ENCODE peak calls at places on chromosomes 12 and 14, in six cellular contexts. W is transverse colon, L is heart right ventricle, S is PC-3, X is K562, Z is aorta. R is an unnamed sample.

GRCh38 chr12:77319141-77319540 is 253.8 kb upstream of the E2F7 start:
- DNase-seq in W (no peak), L (no peak), S (no peak), X (no peak), Z (no peak), R (no peak)

GRCh38 chr12:107287436-107288413 is 194.4 kb upstream of the CRY1 start:
- DNase-seq in W (no peak), L (no peak), S (peak), X (no peak), Z (no peak), R (peak)

GRCh38 chr12:162467-163307 is 51.3 kb downstream of the SLC6A12 start:
- DNase-seq in W (no peak), L (no peak), S (no peak), X (no peak), Z (no peak), R (peak)

GRCh38 chr12:113987261-113988063 is 21.3 kb upstream of the RBM19 start:
- DNase-seq in W (no peak), L (no peak), S (no peak), X (no peak), Z (no peak), R (peak)

GRCh38 chr12:9750276-9751203 is 10.2 kb downstream of the CD69 start:
- DNase-seq in W (peak), L (no peak), S (peak), X (peak), Z (no peak), R (no peak)

GRCh38 chr14:71139058-71139946 is 232.0 kb downstream of the PCNX1 start:
- DNase-seq in W (peak), L (peak), S (peak), X (peak), Z (peak), R (peak)

GRCh38 chr12:100608776-100609175 is 35.3 kb downstream of the GAS2L3 start:
- DNase-seq in W (no peak), L (peak), S (no peak), X (no peak), Z (peak), R (no peak)

GRCh38 chr14:73223049-73223448 is 14.3 kb upstream of the PAPLN start:
- DNase-seq in W (no peak), L (no peak), S (no peak), X (no peak), Z (no peak), R (no peak)

GRCh38 chr14:102591372-102591943 is 991 bp upstream of the RCOR1 start:
- DNase-seq in W (peak), L (peak), S (no peak), X (no peak), Z (peak), R (peak)

GRCh38 chr14:36013483-36013882 is 163.0 kb downstream of the PTCSC3 start:
- DNase-seq in W (no peak), L (no peak), S (no peak), X (no peak), Z (no peak), R (no peak)

GRCh38 chr12:74641262-74641661 is 103.6 kb downstream of the ATXN7L3B start:
- DNase-seq in W (no peak), L (no peak), S (no peak), X (no peak), Z (no peak), R (no peak)

GRCh38 chr14:36275741-36276140 is 44.7 kb downstream of the MBIP start:
- DNase-seq in W (no peak), L (no peak), S (no peak), X (no peak), Z (no peak), R (no peak)

GRCh38 chr12:12804432-12804886 is 8.7 kb upstream of the DDX47 start:
- DNase-seq in W (no peak), L (no peak), S (peak), X (no peak), Z (no peak), R (peak)

GRCh38 chr12:127677537-127678131 is 589.3 kb upstream of the TMEM132C start:
- DNase-seq in W (peak), L (peak), S (peak), X (peak), Z (peak), R (peak)

GRCh38 chr14:28300356-28300755 is 466.2 kb upstream of the FOXG1 start:
- DNase-seq in W (no peak), L (no peak), S (no peak), X (no peak), Z (no peak), R (no peak)

GRCh38 chr14:50095895-50096294 is 20.5 kb downstream of the VCPKMT start:
- DNase-seq in W (no peak), L (no peak), S (no peak), X (no peak), Z (no peak), R (no peak)

GRCh38 chr12:69540606-69541386 is 44.5 kb upstream of the CCT2 start:
- DNase-seq in W (no peak), L (no peak), S (peak), X (no peak), Z (no peak), R (peak)

GRCh38 chr14:74568896-74569295 is 43.1 kb downstream of the LTBP2 start:
- DNase-seq in W (no peak), L (no peak), S (no peak), X (no peak), Z (peak), R (no peak)

GRCh38 chr12:30999011-30999410 is 72.5 kb downstream of the TSPAN11 start:
- DNase-seq in W (no peak), L (no peak), S (no peak), X (no peak), Z (peak), R (no peak)

GRCh38 chr12:6541371-6542165 is 7.3 kb downstream of the GAPDH start:
- DNase-seq in W (no peak), L (no peak), S (no peak), X (no peak), Z (no peak), R (no peak)

GRCh38 chr12:77685112-77685511 is 145.6 kb upstream of the NAV3 start:
- DNase-seq in W (peak), L (no peak), S (peak), X (no peak), Z (peak), R (peak)

GRCh38 chr12:61504396-61505115 is 755.6 kb upstream of the USP15 start:
- DNase-seq in W (no peak), L (no peak), S (peak), X (no peak), Z (no peak), R (no peak)

GRCh38 chr14:51873221-51873893 is 12.9 kb downstream of the GNG2 start:
- DNase-seq in W (no peak), L (no peak), S (peak), X (no peak), Z (no peak), R (peak)

GRCh38 chr14:103105580-103106168 is 11.1 kb downstream of the EXOC3L4 start:
- DNase-seq in W (peak), L (no peak), S (peak), X (no peak), Z (no peak), R (no peak)

GRCh38 chr14:74875204-74875603 is 741 bp downstream of the PROX2 start:
- DNase-seq in W (no peak), L (no peak), S (no peak), X (no peak), Z (no peak), R (no peak)

GRCh38 chr14:61461808-61462275 is 140.5 kb downstream of the PRKCH start:
- DNase-seq in W (no peak), L (no peak), S (peak), X (peak), Z (no peak), R (peak)

GRCh38 chr12:50627491-50627890 is 122.7 kb downstream of the DIP2B start:
- DNase-seq in W (no peak), L (no peak), S (peak), X (no peak), Z (no peak), R (no peak)

GRCh38 chr12:127144770-127145169 is 1122.2 kb upstream of the TMEM132C start:
- DNase-seq in W (no peak), L (no peak), S (no peak), X (no peak), Z (no peak), R (no peak)

GRCh38 chr12:38527631-38528030 is 211.1 kb downstream of the ALG10B start:
- DNase-seq in W (no peak), L (no peak), S (peak), X (no peak), Z (no peak), R (no peak)

GRCh38 chr12:47811581-47812484 is 7.9 kb downstream of the HDAC7 start:
- DNase-seq in W (peak), L (peak), S (no peak), X (no peak), Z (peak), R (no peak)

GRCh38 chr12:54006700-54007220 is 2.0 kb upstream of the HOXC8 start:
- DNase-seq in W (no peak), L (no peak), S (no peak), X (no peak), Z (peak), R (peak)

DNA sequence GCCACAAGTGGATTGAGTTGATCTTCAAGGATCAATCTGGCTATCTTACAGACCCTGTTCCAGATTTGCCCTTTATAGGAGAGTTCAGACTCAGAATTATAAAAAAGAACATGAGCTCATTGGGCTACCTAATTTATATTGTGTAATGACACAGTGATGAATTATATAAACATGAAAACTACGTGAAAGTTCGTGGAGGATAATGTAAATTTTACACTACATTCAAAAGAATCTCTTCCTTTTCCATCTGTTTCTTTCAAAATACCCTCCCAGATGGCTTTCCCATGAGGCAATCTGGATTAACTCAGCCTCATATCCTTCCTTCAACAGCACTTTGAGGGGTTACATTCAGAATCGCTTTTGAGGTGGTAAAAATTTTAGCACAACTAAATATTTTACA is 129.3 kb downstream of the HMGA2 start:
- DNase-seq in W (no peak), L (no peak), S (no peak), X (no peak), Z (no peak), R (no peak)
- H3K27ac ChIP-seq in W (no peak), L (no peak), S (peak), X (no peak), Z (no peak), R (no peak)

DNA sequence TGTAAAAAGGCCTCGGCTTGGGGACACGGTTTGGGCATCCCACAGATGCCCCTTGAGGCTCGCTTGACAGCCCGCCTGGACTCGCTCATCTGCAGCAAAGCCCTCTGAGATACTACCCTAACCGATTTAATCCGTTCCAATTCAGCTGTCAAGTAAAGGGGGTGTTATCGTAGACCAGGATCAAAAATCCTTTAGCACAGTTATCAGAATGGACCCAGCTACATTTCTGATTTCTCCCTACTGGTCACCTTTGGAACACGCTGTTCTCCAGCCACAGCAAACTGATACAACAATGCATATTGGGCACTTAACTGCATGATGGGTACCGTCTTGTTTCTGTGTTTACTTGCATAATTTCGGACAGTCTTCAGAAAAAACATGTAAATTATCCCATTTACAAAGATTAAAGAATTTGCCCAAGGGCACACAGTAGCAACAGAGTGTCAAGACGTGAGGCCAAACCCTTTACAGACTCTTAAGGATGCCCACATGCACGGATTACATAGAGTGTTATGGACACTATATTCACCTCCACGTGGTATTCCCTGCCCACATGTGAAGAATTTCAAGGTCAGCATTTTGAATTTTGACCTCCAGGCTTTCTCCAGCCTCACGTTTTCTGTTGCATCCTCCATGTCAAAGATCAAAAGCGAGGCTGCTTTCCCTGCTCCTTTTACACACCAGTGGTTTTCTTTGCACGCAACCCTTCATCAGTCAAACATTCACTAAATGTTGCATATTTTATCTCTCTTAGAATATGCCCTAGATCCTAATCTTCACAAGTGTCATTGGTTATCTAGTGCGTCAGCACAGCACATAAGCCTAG is 3.2 kb upstream of the DUSP6 start:
- DNase-seq in W (no peak), L (no peak), S (no peak), X (no peak), Z (no peak), R (no peak)
- H3K27ac ChIP-seq in W (peak), L (peak), S (no peak), X (no peak), Z (peak), R (no peak)

GRCh38 chr12:34356233-34356987 is 334.1 kb downstream of the ALG10 start:
- DNase-seq in W (no peak), L (no peak), S (peak), X (peak), Z (no peak), R (no peak)

GRCh38 chr12:34352098-34352497 is 329.8 kb downstream of the ALG10 start:
- DNase-seq in W (no peak), L (no peak), S (no peak), X (no peak), Z (no peak), R (no peak)

GRCh38 chr12:34357791-34358190 is 335.5 kb downstream of the ALG10 start:
- DNase-seq in W (no peak), L (no peak), S (no peak), X (no peak), Z (no peak), R (no peak)

GRCh38 chr12:34358198-34358597 is 335.9 kb downstream of the ALG10 start:
- DNase-seq in W (no peak), L (no peak), S (no peak), X (no peak), Z (no peak), R (no peak)

GRCh38 chr12:34354239-34355200 is 332.2 kb downstream of the ALG10 start:
- DNase-seq in W (no peak), L (no peak), S (no peak), X (peak), Z (no peak), R (no peak)
- H3K27ac ChIP-seq in W (no peak), L (no peak), S (no peak), X (no peak), Z (no peak), R (no peak)

GRCh38 chr14:76985021-76985420 is 43.5 kb downstream of the IRF2BPL start:
- DNase-seq in W (no peak), L (no peak), S (no peak), X (no peak), Z (no peak), R (no peak)
- H3K27ac ChIP-seq in W (no peak), L (no peak), S (no peak), X (no peak), Z (no peak), R (no peak)

DNA sequence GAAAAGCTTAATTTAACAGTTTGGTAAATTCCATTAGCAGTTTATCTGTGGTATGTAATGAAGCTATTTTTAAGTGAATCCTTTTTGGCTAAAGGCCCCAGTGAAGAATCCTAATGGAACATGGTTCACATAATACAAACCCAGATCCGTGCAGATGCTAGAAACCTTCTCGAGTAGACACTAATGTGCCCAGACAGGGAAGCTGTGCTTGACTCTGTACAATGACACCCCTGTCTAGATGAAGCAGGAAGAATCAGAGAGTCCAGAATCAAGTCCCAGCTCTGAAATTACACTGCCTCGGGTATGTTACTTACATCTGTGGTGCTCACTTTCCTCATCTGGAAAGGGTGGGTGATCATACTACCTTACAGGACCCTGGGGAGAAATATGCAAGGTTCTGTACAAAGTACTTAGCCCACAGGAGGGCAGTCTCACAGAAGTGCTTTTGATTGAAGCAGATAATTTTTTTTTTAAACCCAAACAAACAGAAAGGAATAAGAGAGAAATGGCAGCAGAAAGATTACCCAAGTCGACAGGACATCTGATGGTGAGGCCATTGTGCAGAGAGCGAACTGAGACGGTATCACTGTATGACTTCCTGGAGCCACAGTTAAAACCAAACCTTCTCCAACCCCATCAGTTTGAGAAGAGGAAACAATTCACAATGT is 8.6 kb downstream of the CRACR2A start:
- DNase-seq in W (no peak), L (no peak), S (no peak), X (no peak), Z (no peak), R (no peak)
- H3K27ac ChIP-seq in W (no peak), L (peak), S (no peak), X (no peak), Z (no peak), R (no peak)

GRCh38 chr12:80064269-80064668 is 35.1 kb upstream of the OTOGL start:
- DNase-seq in W (no peak), L (no peak), S (no peak), X (no peak), Z (no peak), R (no peak)
- H3K27ac ChIP-seq in W (no peak), L (no peak), S (no peak), X (no peak), Z (no peak), R (no peak)

DNA sequence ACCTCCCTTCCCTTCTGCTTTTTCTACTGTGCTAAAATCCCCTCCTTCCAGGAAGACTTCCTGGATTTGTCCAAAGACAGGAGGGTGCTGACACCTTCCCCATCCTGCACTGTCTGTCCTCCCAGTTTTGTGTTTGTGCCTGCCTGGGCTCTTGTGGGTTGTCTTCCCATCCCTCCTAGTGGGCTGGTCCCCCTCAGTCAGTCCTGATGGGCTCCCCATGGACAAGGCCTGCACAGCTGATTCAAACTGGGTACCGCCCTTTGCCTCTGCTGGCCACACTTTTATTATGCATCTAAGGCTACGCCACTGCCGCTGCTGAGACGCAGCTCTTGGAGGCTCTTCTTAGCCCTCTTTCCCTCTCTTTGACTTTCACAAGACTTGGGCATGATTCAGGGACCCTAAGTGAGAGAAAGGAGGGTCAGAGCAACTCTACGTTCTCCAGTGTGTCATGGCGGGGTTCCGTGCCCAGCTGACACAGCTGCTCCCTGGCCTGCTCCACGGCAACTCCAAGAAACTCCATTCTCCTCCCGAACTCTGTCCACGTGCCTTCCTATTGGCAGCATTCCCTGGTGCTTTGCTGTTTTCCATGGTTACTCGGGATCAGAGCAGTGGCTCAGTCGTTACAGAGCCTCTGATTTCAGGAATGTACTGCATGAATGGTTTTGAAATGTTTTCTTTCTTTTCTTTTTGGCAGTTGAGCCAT is 3.8 kb upstream of the KRT85 start:
- DNase-seq in W (peak), L (no peak), S (no peak), X (no peak), Z (peak), R (no peak)
- H3K27ac ChIP-seq in W (peak), L (peak), S (no peak), X (no peak), Z (no peak), R (no peak)

GRCh38 chr14:55241673-55242072 is 29.5 kb upstream of the FBXO34 start:
- DNase-seq in W (no peak), L (no peak), S (no peak), X (no peak), Z (no peak), R (no peak)
- H3K27ac ChIP-seq in W (no peak), L (no peak), S (no peak), X (no peak), Z (no peak), R (no peak)

DNA sequence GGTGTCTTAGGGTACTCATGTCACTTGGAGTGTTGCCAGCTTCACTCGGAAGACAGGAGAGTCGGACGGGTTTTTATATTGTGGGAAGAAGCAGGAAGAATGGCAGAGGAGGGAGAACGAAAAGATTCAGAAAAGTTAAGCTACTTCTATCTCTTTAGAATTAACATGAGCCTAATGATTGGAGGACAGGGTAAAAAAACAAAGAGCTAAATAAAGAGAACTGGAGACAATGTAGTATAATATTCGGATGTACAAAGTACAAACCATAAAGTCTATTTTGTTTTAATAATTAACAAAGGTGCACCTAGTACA is 43.9 kb downstream of the EFCAB11 start:
- DNase-seq in W (peak), L (no peak), S (no peak), X (no peak), Z (no peak), R (no peak)
- H3K27ac ChIP-seq in W (peak), L (no peak), S (no peak), X (no peak), Z (no peak), R (peak)

R was measured in SJSA1.